ENCODE peak calls at places on chromosome 20, in six cellular contexts. Y, N, J, H, O and C are unnamed samples.

GRCh38 chr20:29123861-29124260 is 2133.6 kb upstream of the DEFB115 start:
- DNase-seq in Y (no peak), N (no peak), J (no peak), H (no peak), O (no peak), C (no peak)

GRCh38 chr20:44217342-44218092 is 6.9 kb upstream of the OSER1 start:
- DNase-seq in Y (peak), N (peak), J (peak), H (peak), O (peak), C (peak)

GRCh38 chr20:35085477-35086225 is 7.0 kb downstream of the TRPC4AP start:
- DNase-seq in Y (no peak), N (no peak), J (no peak), H (no peak), O (no peak), C (no peak)

GRCh38 chr20:39563406-39563805 is 601.3 kb downstream of the DHX35 start:
- DNase-seq in Y (no peak), N (no peak), J (no peak), H (no peak), O (no peak), C (no peak)

GRCh38 chr20:11980263-11980662 is 62.6 kb downstream of the BTBD3 start:
- DNase-seq in Y (no peak), N (no peak), J (no peak), H (no peak), O (no peak), C (no peak)

GRCh38 chr20:19915111-19915798 is 101.9 kb upstream of the NAA20 start:
- DNase-seq in Y (no peak), N (no peak), J (no peak), H (no peak), O (no peak), C (no peak)

GRCh38 chr20:12936020-12936419 is 72.8 kb upstream of the SPTLC3 start:
- DNase-seq in Y (no peak), N (no peak), J (no peak), H (no peak), O (no peak), C (no peak)

GRCh38 chr20:57451759-57452661 is 60.8 kb downstream of the RBM38 start:
- DNase-seq in Y (no peak), N (no peak), J (no peak), H (no peak), O (peak), C (no peak)

GRCh38 chr20:33061626-33062025 is 7.9 kb downstream of the BPIFB3 start:
- DNase-seq in Y (no peak), N (no peak), J (no peak), H (no peak), O (no peak), C (no peak)

GRCh38 chr20:24721891-24722530 is 227.1 kb upstream of the CST7 start:
- DNase-seq in Y (no peak), N (no peak), J (no peak), H (no peak), O (no peak), C (no peak)

GRCh38 chr20:2137552-2138201 is 36.0 kb downstream of the STK35 start:
- DNase-seq in Y (no peak), N (peak), J (peak), H (no peak), O (no peak), C (peak)

GRCh38 chr20:21291026-21291425 is 12.1 kb upstream of the XRN2 start:
- DNase-seq in Y (no peak), N (no peak), J (peak), H (no peak), O (no peak), C (peak)

GRCh38 chr20:44997171-44997570 is 30.9 kb downstream of the STK4 start:
- DNase-seq in Y (no peak), N (no peak), J (no peak), H (no peak), O (no peak), C (no peak)

GRCh38 chr20:20017001-20017851 is at the start of gene NAA20:
- DNase-seq in Y (peak), N (peak), J (peak), H (peak), O (peak), C (peak)

GRCh38 chr20:16476032-16476431 is 97.2 kb downstream of the KIF16B start:
- DNase-seq in Y (peak), N (peak), J (peak), H (peak), O (peak), C (no peak)

GRCh38 chr20:33386673-33387072 is 14.6 kb downstream of the CDK5RAP1 start:
- DNase-seq in Y (no peak), N (no peak), J (no peak), H (no peak), O (no peak), C (no peak)

DNA sequence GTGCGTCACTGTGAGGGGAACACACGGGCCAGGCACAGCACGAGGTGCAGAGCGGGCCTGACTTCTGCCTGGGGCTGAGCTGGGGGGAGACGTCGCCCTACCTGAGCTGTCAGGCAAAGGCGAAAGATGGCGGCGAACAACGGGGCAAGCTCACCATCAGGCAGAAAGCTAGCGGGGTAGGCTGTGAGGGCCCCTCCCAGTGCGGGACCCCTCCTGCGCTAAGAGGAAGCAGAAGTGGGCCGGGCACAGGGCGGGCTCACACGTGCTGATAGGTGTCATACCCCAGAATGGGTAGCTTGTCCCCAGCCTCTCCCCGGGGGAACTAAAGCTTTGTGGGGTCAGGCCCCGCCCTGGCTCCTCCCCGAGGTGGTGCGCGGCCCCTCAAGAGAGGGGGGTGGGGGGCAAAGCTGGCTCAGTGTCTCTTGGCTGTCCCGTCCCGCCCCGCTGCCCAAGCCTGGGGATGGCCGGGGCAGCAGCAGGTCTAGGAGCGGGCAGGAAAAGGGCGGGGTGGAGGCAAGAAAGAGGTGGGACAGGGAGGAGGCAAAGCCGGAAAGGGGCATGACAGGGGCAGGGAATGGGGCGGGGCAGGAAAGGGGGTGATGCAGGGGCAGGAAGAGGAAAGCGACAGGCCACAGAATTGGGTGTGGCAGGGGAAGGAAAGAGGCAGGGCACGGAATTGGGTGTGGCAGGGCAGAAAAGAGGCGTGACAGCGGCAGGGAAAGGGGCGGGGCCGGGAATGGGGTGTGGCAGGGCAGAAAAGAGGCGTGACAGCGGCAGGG is 14.7 kb downstream of the UCKL1 start:
- DNase-seq in Y (no peak), N (no peak), J (no peak), H (no peak), O (peak), C (no peak)
- H3K9ac ChIP-seq in Y (no peak), N (no peak), J (no peak), H (peak), O (no peak), C (no peak)

GRCh38 chr20:50635014-50635557 is 56.3 kb downstream of the RIPOR3 start:
- DNase-seq in Y (no peak), N (no peak), J (no peak), H (no peak), O (no peak), C (no peak)
- H3K9ac ChIP-seq in Y (no peak), N (no peak), J (peak), H (no peak), O (no peak), C (no peak)

GRCh38 chr20:7399114-7399513 is 541.1 kb downstream of the HAO1 start:
- DNase-seq in Y (peak), N (no peak), J (no peak), H (no peak), O (no peak), C (no peak)
- H3K9ac ChIP-seq in Y (peak), N (no peak), J (no peak), H (no peak), O (no peak), C (no peak)

GRCh38 chr20:47328841-47329448 is 27.6 kb downstream of the ZMYND8 start:
- DNase-seq in Y (no peak), N (no peak), J (no peak), H (no peak), O (no peak), C (no peak)

GRCh38 chr20:47325242-47325641 is 31.3 kb downstream of the ZMYND8 start:
- DNase-seq in Y (no peak), N (no peak), J (no peak), H (no peak), O (no peak), C (no peak)

GRCh38 chr20:47327711-47328110 is 28.8 kb downstream of the ZMYND8 start:
- DNase-seq in Y (no peak), N (no peak), J (no peak), H (no peak), O (no peak), C (no peak)

GRCh38 chr20:47330071-47330470 is 26.4 kb downstream of the ZMYND8 start:
- DNase-seq in Y (no peak), N (no peak), J (no peak), H (no peak), O (no peak), C (no peak)

GRCh38 chr20:47326718-47327137 is 29.8 kb downstream of the ZMYND8 start:
- DNase-seq in Y (peak), N (peak), J (peak), H (no peak), O (no peak), C (peak)
- H3K9ac ChIP-seq in Y (no peak), N (no peak), J (no peak), H (no peak), O (no peak), C (peak)